ENCODE peak calls at places on chromosome 20, in seven cellular contexts. M, H, F, R, Y, N and X are unnamed samples.

GRCh38 chr20:62120990-62121775 is 1.1 kb upstream of the LSM14B start:
- DNase-seq in M (peak; percentile 74), H (peak; percentile 80), F (no peak), R (no peak), Y (no peak), N (no peak), X (peak; percentile 30)

GRCh38 chr20:11719153-11719552 is 198.5 kb upstream of the BTBD3 start:
- DNase-seq in M (no peak), H (no peak), F (no peak), R (no peak), Y (no peak), N (no peak), X (no peak)

GRCh38 chr20:54476336-54476928 is 1.0 kb downstream of the DOK5 start:
- DNase-seq in M (no peak), H (no peak), F (no peak), R (peak; percentile 36), Y (no peak), N (peak; percentile 46), X (no peak)

GRCh38 chr20:17023811-17024210 is 203.0 kb upstream of the PCSK2 start:
- DNase-seq in M (no peak), H (no peak), F (no peak), R (no peak), Y (no peak), N (no peak), X (no peak)

GRCh38 chr20:18180815-18181214 is 43.2 kb downstream of the KAT14 start:
- DNase-seq in M (no peak), H (no peak), F (no peak), R (no peak), Y (no peak), N (no peak), X (no peak)

GRCh38 chr20:573414-574296 is 30.1 kb upstream of the CSNK2A1 start:
- DNase-seq in M (no peak), H (no peak), F (no peak), R (no peak), Y (no peak), N (no peak), X (no peak)

GRCh38 chr20:38304845-38305447 is 990 bp downstream of the BPI start:
- DNase-seq in M (peak; percentile 47), H (no peak), F (no peak), R (no peak), Y (no peak), N (no peak), X (no peak)

GRCh38 chr20:25100914-25101313 is 19.0 kb upstream of the VSX1 start:
- DNase-seq in M (no peak), H (no peak), F (no peak), R (no peak), Y (no peak), N (no peak), X (no peak)

GRCh38 chr20:62349537-62350097 is 17.5 kb downstream of the LAMA5 start:
- DNase-seq in M (no peak), H (no peak), F (no peak), R (no peak), Y (no peak), N (no peak), X (no peak)

GRCh38 chr20:37680420-37680819 is 13.4 kb upstream of the CTNNBL1 start:
- DNase-seq in M (peak; percentile 11), H (no peak), F (no peak), R (no peak), Y (no peak), N (no peak), X (no peak)

GRCh38 chr20:34129518-34130162 is 17.6 kb upstream of the EIF2S2 start:
- DNase-seq in M (peak; percentile 82), H (peak; percentile 70), F (peak; percentile 52), R (peak; percentile 64), Y (no peak), N (peak; percentile 73), X (no peak)

GRCh38 chr20:7682916-7683315 is 257.3 kb downstream of the HAO1 start:
- DNase-seq in M (no peak), H (no peak), F (no peak), R (no peak), Y (no peak), N (no peak), X (no peak)

GRCh38 chr20:37243076-37243936 is 18.3 kb downstream of the GHRH start:
- DNase-seq in M (no peak), H (no peak), F (no peak), R (no peak), Y (no peak), N (no peak), X (no peak)

GRCh38 chr20:63486300-63486855 is 12.5 kb downstream of the EEF1A2 start:
- DNase-seq in M (no peak), H (no peak), F (no peak), R (no peak), Y (no peak), N (no peak), X (no peak)

GRCh38 chr20:63117151-63117550 is 98.8 kb downstream of the YTHDF1 start:
- DNase-seq in M (no peak), H (no peak), F (no peak), R (no peak), Y (no peak), N (no peak), X (no peak)

GRCh38 chr20:59177266-59178250 is 13.9 kb downstream of the ZNF831 start:
- DNase-seq in M (no peak), H (no peak), F (no peak), R (no peak), Y (no peak), N (no peak), X (no peak)

GRCh38 chr20:35025116-35025515 is 67.5 kb downstream of the TRPC4AP start:
- DNase-seq in M (no peak), H (no peak), F (no peak), R (no peak), Y (no peak), N (no peak), X (no peak)

DNA sequence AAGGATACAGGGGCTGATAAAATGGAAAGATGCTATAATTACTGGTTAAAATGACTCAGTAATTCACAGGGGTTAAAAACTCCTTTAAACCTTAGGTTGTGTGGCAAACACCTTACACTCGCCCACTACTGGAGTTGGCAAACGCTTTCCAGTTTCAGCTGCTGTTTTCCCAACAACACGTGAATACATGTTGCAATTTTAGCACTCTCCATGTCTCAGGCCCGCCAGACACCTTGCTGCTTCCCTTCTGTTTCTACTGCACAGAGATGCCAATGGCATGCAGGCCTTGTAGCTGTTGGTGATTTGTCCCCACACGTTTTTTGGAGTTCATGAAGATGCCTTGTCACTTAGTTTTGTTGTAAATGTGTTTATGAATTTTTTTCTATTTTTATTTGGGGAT is 5.3 kb upstream of the TTPAL start:
- DNase-seq in M (no peak), H (no peak), F (no peak), R (no peak), Y (no peak), N (no peak), X (no peak)
- H3K4me3 ChIP-seq in M (no peak overlapping the region), H (no peak overlapping the region), F (no peak overlapping the region), R (no peak overlapping the region), Y (no peak overlapping the region), N (no peak overlapping the region), X (no peak overlapping the region)

DNA sequence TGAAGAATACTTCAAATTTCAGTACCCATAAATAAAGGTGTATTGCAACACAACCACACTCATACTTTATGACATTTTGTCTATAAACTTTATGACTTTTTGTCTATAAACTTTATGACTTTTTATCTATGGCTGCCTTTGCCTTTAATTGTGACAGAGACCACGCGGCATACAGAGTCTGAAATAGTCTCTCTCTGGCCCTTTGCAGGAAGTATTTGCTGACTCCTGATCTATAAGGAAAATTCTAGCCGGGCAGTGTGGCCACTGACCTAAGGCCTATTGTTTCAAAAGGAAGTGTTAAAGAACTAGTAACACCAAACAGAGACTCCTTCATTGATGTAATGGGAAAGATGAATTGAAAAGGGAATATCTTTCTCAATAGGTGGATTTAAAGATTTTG is 113.4 kb upstream of the KCNG1 start:
- DNase-seq in M (no peak), H (no peak), F (no peak), R (no peak), Y (no peak), N (no peak), X (no peak)
- H3K4me3 ChIP-seq in M (no peak overlapping the region), H (no peak overlapping the region), F (no peak overlapping the region), R (no peak overlapping the region), Y (no peak overlapping the region), N (no peak overlapping the region), X (no peak overlapping the region)

GRCh38 chr20:52191436-52192295 is at the start of gene ZFP64:
- DNase-seq in M (peak; percentile 79), H (peak; percentile 81), F (peak; percentile 27), R (peak; percentile 78), Y (peak; percentile 36), N (peak; percentile 90), X (peak; percentile 39)
- H3K4me3 ChIP-seq in M (peak within 1 kb of the TSS; percentile 79), H (peak within 1 kb of the TSS; percentile 75), F (peak within 1 kb of the TSS; percentile 85), R (peak within 1 kb of the TSS; percentile 97), Y (peak within 1 kb of the TSS; percentile 97), N (peak within 1 kb of the TSS; percentile 96), X (peak within 1 kb of the TSS; percentile 89)

GRCh38 chr20:32537657-32538525 is 47.2 kb downstream of the NOL4L start:
- DNase-seq in M (no peak), H (no peak), F (no peak), R (no peak), Y (no peak), N (peak; percentile 82), X (no peak)
- H3K4me3 ChIP-seq in M (no peak overlapping the region), H (no peak overlapping the region), F (no peak overlapping the region), R (peak overlapping the region; percentile 55), Y (peak overlapping the region; percentile 57), N (no peak overlapping the region), X (no peak overlapping the region)

GRCh38 chr20:46406200-46406985 is at the start of gene ELMO2:
- DNase-seq in M (peak; percentile 96), H (peak; percentile 99), F (peak; percentile 90), R (peak; percentile 99), Y (peak; percentile 91), N (peak; percentile 98), X (peak; percentile 88)

GRCh38 chr20:46406986-46407670 is 713 bp upstream of the ELMO2 start:
- DNase-seq in M (peak; percentile 21), H (peak; percentile 87), F (no peak), R (peak; percentile 48), Y (peak; percentile 58), N (peak; percentile 85), X (peak; percentile 26)

GRCh38 chr20:46408281-46408731 is 1.9 kb upstream of the ELMO2 start:
- DNase-seq in M (no peak), H (no peak), F (no peak), R (no peak), Y (no peak), N (no peak), X (no peak)

GRCh38 chr20:46411637-46412036 is 5.2 kb upstream of the ELMO2 start:
- DNase-seq in M (no peak), H (no peak), F (no peak), R (no peak), Y (no peak), N (no peak), X (no peak)

DNA sequence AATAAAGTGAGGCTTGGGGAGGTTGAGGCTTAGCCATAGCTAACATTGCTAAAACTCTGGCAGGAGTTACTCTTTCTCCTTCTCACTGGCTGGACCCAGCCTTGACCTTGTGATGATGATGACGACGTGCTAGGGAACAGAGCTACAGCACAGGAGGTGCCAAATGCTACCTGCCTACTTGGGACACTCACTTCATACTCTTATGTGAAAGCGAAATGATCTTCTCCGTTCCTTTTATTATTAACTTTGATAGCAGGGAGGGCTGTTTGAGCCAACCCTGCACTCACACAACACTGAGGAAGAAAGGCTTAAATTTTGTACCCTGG is 1.2 kb upstream of the ELMO2 start:
- DNase-seq in M (no peak), H (no peak), F (no peak), R (no peak), Y (no peak), N (no peak), X (no peak)
- H3K4me3 ChIP-seq in M (no peak overlapping the region), H (no peak overlapping the region), F (no peak overlapping the region), R (peak overlapping the region; percentile 88), Y (no peak overlapping the region), N (no peak overlapping the region), X (no peak overlapping the region)